ENCODE peak calls at places on chromosomes 4 and X, in six cellular contexts. G, K, O, N, E and T are unnamed samples.

GRCh38 chrX:6002056-6002455 is 226.6 kb downstream of the NLGN4X start:
- DNase-seq in G (no peak), K (no peak), O (no peak), N (no peak), E (no peak), T (peak)

GRCh38 chr4:100984901-100985300 is 362.4 kb downstream of the PPP3CA start:
- DNase-seq in G (no peak), K (no peak), O (no peak), N (no peak), E (peak), T (no peak)

GRCh38 chrX:154396948-154397887 is 959 bp upstream of the RPL10 start:
- DNase-seq in G (peak), K (peak), O (peak), N (peak), E (peak), T (peak)

GRCh38 chrX:17725176-17725575 is 12.1 kb upstream of the SCML1 start:
- DNase-seq in G (no peak), K (no peak), O (peak), N (no peak), E (peak), T (no peak)

GRCh38 chr4:56871357-56871993 is 36.2 kb upstream of the REST start:
- DNase-seq in G (no peak), K (peak), O (no peak), N (peak), E (no peak), T (no peak)

GRCh38 chr4:156591679-156592078 is 379.9 kb downstream of the PDGFC start:
- DNase-seq in G (no peak), K (no peak), O (no peak), N (no peak), E (no peak), T (no peak)

GRCh38 chr4:16140520-16141249 is 56.9 kb upstream of the PROM1 start:
- DNase-seq in G (peak), K (no peak), O (peak), N (no peak), E (peak), T (no peak)

GRCh38 chrX:13463608-13464007 is 105.8 kb upstream of the EGFL6 start:
- DNase-seq in G (peak), K (no peak), O (no peak), N (no peak), E (peak), T (no peak)

GRCh38 chrX:130028196-130028595 is 45.8 kb downstream of the BCORL1 start:
- DNase-seq in G (peak), K (peak), O (no peak), N (peak), E (peak), T (peak)

GRCh38 chrX:856901-857300 is 226.3 kb downstream of the SHOX start:
- DNase-seq in G (no peak), K (peak), O (no peak), N (no peak), E (no peak), T (no peak)

GRCh38 chr4:83639849-83640493 is 104.1 kb downstream of the GPAT3 start:
- DNase-seq in G (peak), K (peak), O (peak), N (peak), E (peak), T (peak)

GRCh38 chrX:11138498-11139390 is 27.6 kb downstream of the HCCS start:
- DNase-seq in G (no peak), K (no peak), O (no peak), N (no peak), E (no peak), T (no peak)

GRCh38 chrX:129706395-129707072 is 32.2 kb upstream of the XPNPEP2 start:
- DNase-seq in G (no peak), K (no peak), O (no peak), N (no peak), E (no peak), T (no peak)

GRCh38 chr4:154416183-154416543 is 75.4 kb downstream of the DCHS2 start:
- DNase-seq in G (peak), K (peak), O (peak), N (peak), E (no peak), T (peak)

GRCh38 chrX:19627533-19627932 is 112.2 kb upstream of the MAP3K15 start:
- DNase-seq in G (no peak), K (no peak), O (no peak), N (no peak), E (no peak), T (no peak)

GRCh38 chr4:84529169-84529751 is 30.2 kb upstream of the NKX6-1 start:
- DNase-seq in G (peak), K (no peak), O (peak), N (no peak), E (peak), T (peak)

GRCh38 chr4:35972814-35973213 is 271.5 kb downstream of the ARAP2 start:
- DNase-seq in G (no peak), K (no peak), O (no peak), N (no peak), E (no peak), T (no peak)

GRCh38 chr4:115834441-115834840 is 721.0 kb upstream of the NDST4 start:
- DNase-seq in G (peak), K (no peak), O (peak), N (no peak), E (no peak), T (no peak)

GRCh38 chrX:132001127-132001526 is 22.0 kb upstream of the STK26 start:
- DNase-seq in G (no peak), K (no peak), O (no peak), N (no peak), E (no peak), T (no peak)

GRCh38 chr4:140012688-140013087 is 141.3 kb downstream of the MAML3 start:
- DNase-seq in G (peak), K (peak), O (peak), N (peak), E (peak), T (peak)

GRCh38 chr4:140018931-140019618 is 134.9 kb downstream of the MAML3 start:
- DNase-seq in G (peak), K (no peak), O (peak), N (no peak), E (no peak), T (no peak)

GRCh38 chr4:140014284-140014683 is 139.7 kb downstream of the MAML3 start:
- DNase-seq in G (peak), K (no peak), O (no peak), N (no peak), E (no peak), T (no peak)

DNA sequence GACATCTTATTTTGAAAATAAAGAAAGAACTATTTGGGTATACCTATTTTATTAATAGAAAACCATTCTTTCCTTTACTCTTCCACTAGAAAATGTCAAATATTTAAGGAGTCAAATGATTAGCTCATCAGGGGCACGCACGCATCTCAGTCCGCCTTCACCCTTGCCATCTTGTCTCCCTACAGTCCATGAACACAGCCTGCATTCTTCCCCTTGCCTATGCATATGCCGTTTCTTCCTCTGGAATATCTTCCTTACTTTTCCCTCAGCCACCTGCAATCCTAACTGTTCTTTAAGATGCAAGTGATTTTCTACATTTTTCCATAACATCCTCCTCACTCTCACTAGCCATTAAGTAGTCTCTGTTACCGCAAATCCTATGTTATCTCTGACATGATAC is 140.9 kb downstream of the MAML3 start:
- DNase-seq in G (no peak), K (no peak), O (no peak), N (no peak), E (no peak), T (no peak)
- TF ChIP-seq JUN in G (no peak), K (no peak), O (no peak), N (no peak), E (no peak), T (no peak)

GRCh38 chr4:8549352-8549931 is 30.8 kb upstream of the GPR78 start:
- DNase-seq in G (no peak), K (no peak), O (no peak), N (no peak), E (no peak), T (peak)

GRCh38 chr4:8547108-8547911 is 32.9 kb upstream of the GPR78 start:
- DNase-seq in G (peak), K (peak), O (peak), N (peak), E (no peak), T (peak)

GRCh38 chr4:8548731-8549351 is 31.4 kb upstream of the GPR78 start:
- DNase-seq in G (no peak), K (no peak), O (no peak), N (no peak), E (no peak), T (no peak)

GRCh38 chr4:8546766-8547107 is 33.5 kb upstream of the GPR78 start:
- DNase-seq in G (no peak), K (no peak), O (no peak), N (no peak), E (no peak), T (no peak)

DNA sequence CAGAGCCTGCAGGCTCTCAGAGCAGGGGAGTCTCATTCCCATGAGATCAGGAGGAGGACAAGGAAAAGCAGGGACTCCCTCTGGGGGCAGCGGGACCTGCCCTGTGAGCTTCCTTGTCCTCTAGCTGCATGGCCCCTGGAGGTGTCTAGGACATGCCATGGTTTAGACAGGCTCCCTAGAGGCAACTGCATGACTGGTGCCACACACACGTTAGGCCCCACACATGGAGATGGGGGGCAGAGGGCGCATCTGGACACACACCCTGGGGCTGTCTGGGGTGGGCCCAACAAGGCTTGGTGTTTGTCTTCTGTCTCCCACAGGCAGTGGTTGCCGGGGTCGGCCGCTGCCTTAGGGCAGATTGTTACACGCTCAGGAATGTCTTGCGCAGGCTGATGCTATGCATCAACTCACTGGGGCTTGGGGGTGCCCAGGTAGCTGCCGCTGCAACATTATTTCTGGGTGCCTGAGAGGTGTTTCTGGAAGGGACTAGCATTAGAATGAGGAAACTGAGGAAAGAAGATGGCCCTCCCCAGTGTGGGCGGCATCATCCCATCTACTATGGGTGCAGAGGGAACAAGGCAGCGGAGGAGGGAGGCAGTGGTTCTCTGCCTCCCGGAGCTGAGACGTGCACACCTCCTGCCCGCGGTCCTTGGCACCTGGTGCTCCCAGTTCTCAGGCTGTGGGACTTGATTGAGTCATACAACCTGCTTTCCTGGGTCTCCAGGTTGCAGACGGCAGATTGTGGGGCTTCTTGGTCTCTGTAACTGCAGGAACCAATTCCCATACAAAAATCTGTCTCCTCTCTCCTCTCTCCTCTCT is 32.1 kb upstream of the GPR78 start:
- DNase-seq in G (no peak), K (no peak), O (no peak), N (no peak), E (no peak), T (no peak)
- TF ChIP-seq JUN in G (no peak), K (no peak), O (no peak), N (no peak), E (no peak), T (no peak)

GRCh38 chrX:40471965-40472648 is 108.7 kb upstream of the ATP6AP2 start:
- DNase-seq in G (peak), K (peak), O (peak), N (peak), E (peak), T (no peak)
- TF ChIP-seq JUN in G (no peak), K (no peak), O (no peak), N (no peak), E (no peak), T (no peak)

DNA sequence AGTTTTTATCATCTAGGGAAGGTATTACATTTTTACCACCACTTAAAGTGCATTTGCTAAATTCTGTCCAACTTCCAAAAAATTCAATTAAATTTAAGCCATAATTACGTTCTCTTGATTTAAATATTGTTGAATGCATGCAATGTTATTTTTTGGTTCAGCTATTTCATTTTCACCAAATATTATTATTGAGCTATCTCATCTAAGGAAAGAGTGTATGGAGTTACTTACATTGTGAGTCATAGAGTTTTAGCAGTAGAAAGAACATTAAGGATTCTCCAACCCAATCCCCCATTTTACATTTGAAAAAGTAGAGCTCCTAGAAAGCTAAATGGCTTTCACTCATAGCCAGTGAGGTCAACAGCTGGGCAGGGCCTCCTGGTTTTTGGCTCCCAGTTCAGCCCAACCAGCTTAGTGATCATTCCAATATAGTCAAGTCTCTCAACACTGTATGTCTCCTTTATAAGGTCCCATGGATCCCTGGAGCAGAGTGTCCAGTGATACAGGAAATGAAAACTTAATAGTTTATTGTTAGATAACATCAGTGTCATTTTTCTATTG is 60.5 kb downstream of the NDNF start:
- DNase-seq in G (no peak), K (no peak), O (no peak), N (no peak), E (no peak), T (no peak)
- TF ChIP-seq JUN in G (no peak), K (no peak), O (no peak), N (no peak), E (no peak), T (no peak)

DNA sequence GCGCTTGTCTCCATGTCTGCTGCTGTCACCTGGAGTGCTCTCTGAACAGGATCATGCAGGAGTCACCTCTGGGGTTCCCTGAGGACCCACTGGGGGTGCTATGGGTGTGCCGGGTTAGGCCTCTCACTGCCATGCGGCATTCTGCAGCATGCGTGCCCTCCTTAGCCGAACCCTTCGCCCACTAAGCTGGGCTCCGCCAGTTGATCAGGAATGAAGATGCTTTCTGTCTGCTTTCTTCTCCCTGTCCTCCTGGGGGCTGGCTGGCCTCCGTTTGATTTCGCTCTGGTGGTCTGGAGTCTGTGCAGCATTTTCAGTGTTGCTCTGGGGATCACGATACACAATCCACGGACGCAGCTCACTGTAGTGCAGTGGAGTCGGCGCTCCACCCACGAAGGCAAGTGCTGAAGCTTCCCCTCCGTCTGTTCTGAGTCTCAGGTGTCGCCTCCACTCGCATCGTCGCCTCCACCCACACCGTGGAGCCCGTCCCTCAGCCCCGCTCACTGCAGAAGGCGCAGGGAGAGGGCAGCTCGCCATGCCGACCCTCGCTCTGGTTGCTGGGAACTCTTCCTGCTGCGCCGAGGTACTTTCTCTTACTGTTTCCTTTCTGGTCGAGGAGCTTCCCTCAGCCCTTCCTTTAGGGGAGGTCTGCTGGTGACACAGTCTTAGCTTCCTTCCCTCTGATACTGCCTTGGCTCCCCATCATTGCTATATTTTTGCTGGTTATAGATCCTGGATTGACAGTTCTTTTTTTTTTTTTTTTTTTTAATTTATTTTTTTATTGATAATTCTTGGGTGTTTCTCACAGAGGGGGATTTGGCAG is 29.2 kb downstream of the LETM1 start:
- DNase-seq in G (no peak), K (no peak), O (no peak), N (no peak), E (no peak), T (no peak)
- TF ChIP-seq JUN in G (no peak), K (no peak), O (no peak), N (no peak), E (no peak), T (no peak)

GRCh38 chr4:76898949-76899640 is 1.2 kb upstream of the SOWAHB start:
- DNase-seq in G (no peak), K (no peak), O (peak), N (no peak), E (no peak), T (no peak)

GRCh38 chr4:76902233-76902890 is 4.4 kb upstream of the SOWAHB start:
- DNase-seq in G (no peak), K (no peak), O (peak), N (no peak), E (no peak), T (no peak)

GRCh38 chr4:76909711-76910110 is 11.8 kb upstream of the SOWAHB start:
- DNase-seq in G (no peak), K (no peak), O (no peak), N (no peak), E (no peak), T (no peak)

GRCh38 chr4:76905521-76905920 is 7.6 kb upstream of the SOWAHB start:
- DNase-seq in G (no peak), K (no peak), O (no peak), N (no peak), E (no peak), T (no peak)

GRCh38 chr4:76904646-76905190 is 6.8 kb upstream of the SOWAHB start:
- DNase-seq in G (no peak), K (no peak), O (no peak), N (no peak), E (no peak), T (no peak)
- TF ChIP-seq JUN in G (no peak), K (no peak), O (no peak), N (no peak), E (no peak), T (no peak)